ENCODE peak calls at places on chromosomes 16 and 17, in ten cellular contexts. M, C, U, J, N, F, Z, A, K and O are unnamed samples.

GRCh38 chr17:72426321-72426720 is 305.5 kb downstream of the SOX9 start:
- DNase-seq in A (no peak), C (no peak), M (no peak), N (no peak), K (no peak), J (no peak), U (no peak), Z (no peak), F (no peak), O (no peak)

GRCh38 chr16:8583199-8583598 is 7.1 kb downstream of the TMEM114 start:
- DNase-seq in C (no peak), A (no peak), U (no peak), K (no peak), J (no peak), M (no peak), F (no peak), Z (no peak), N (no peak), O (no peak)

GRCh38 chr16:48608452-48608851 is 1.5 kb downstream of the N4BP1 start:
- DNase-seq in U (no peak), Z (peak), F (no peak), J (peak), K (no peak), C (peak), A (no peak), N (no peak), M (no peak), O (no peak)

GRCh38 chr17:74152591-74153455 is 50.7 kb upstream of the RPL38 start:
- DNase-seq in F (no peak), U (no peak), Z (no peak), C (no peak), A (no peak), K (no peak), M (no peak), J (no peak), N (no peak), O (no peak)

GRCh38 chr17:79609616-79610150 is 1.2 kb downstream of the RBFOX3 start:
- DNase-seq in C (no peak), Z (no peak), U (no peak), F (no peak), M (no peak), N (no peak), J (no peak), A (no peak), K (no peak), O (no peak)

GRCh38 chr16:68214726-68215125 is 21.2 kb downstream of the ESRP2 start:
- DNase-seq in K (no peak), N (no peak), Z (no peak), C (no peak), A (no peak), J (no peak), F (no peak), U (no peak), M (no peak), O (no peak)

GRCh38 chr17:42284020-42284369 is 4.3 kb upstream of the STAT5A start:
- DNase-seq in J (no peak), U (no peak), Z (no peak), A (no peak), C (no peak), K (peak), F (no peak), N (no peak), M (no peak), O (peak)

GRCh38 chr17:48176456-48176855 is 68.9 kb downstream of the SNX11 start:
- DNase-seq in N (no peak), F (no peak), C (no peak), A (no peak), Z (no peak), K (no peak), J (no peak), U (no peak), M (no peak), O (no peak)

GRCh38 chr17:77382966-77383612 is 242.3 kb downstream of the SEC14L1 start:
- DNase-seq in C (no peak), F (no peak), M (no peak), K (no peak), J (peak), N (no peak), U (no peak), A (no peak), Z (no peak), O (no peak)

GRCh38 chr17:65254166-65254565 is 117.0 kb downstream of the RGS9 start:
- DNase-seq in F (no peak), C (no peak), N (no peak), A (no peak), J (peak), U (no peak), Z (no peak), M (no peak), K (no peak), O (no peak)

GRCh38 chr17:55391764-55392467 is 29.7 kb downstream of the MMD start:
- DNase-seq in J (no peak), F (no peak), A (no peak), N (no peak), K (no peak), C (no peak), U (no peak), M (no peak), Z (no peak), O (no peak)

GRCh38 chr17:560379-560935 is 154.2 kb downstream of the VPS53 start:
- DNase-seq in N (no peak), F (no peak), K (no peak), C (no peak), U (no peak), M (no peak), J (peak), Z (no peak), A (no peak), O (no peak)

GRCh38 chr16:47069291-47069690 is 74.5 kb downstream of the NETO2 start:
- DNase-seq in C (no peak), Z (no peak), A (no peak), M (no peak), U (no peak), F (no peak), J (no peak), N (no peak), K (peak), O (no peak)

GRCh38 chr17:82439194-82439828 is 11.2 kb downstream of the CYBC1 start:
- DNase-seq in M (no peak), N (no peak), A (no peak), F (no peak), U (no peak), J (no peak), Z (no peak), K (no peak), C (no peak), O (no peak)

GRCh38 chr17:46738544-46738943 is 79.9 kb downstream of the WNT3 start:
- DNase-seq in C (no peak), K (no peak), Z (no peak), M (no peak), N (no peak), U (no peak), F (no peak), J (no peak), A (no peak), O (no peak)

GRCh38 chr16:64933890-64934289 is 188.0 kb downstream of the CDH11 start:
- DNase-seq in U (peak), Z (no peak), K (no peak), M (peak), C (no peak), A (peak), N (no peak), J (no peak), F (no peak), O (no peak)

GRCh38 chr17:80224098-80224497 is 3.9 kb downstream of the SLC26A11 start:
- DNase-seq in A (no peak), C (no peak), M (no peak), J (no peak), N (no peak), Z (no peak), F (no peak), K (no peak), U (no peak), O (no peak)

GRCh38 chr17:18026408-18026776 is 12.6 kb downstream of the ATPAF2 start:
- DNase-seq in A (peak), J (peak), N (no peak), C (peak), U (peak), K (no peak), F (peak), Z (no peak), M (peak), O (no peak)